ENCODE peak calls at places on chromosomes 2 and 18, in five cellular contexts. One of them, this sample, is unnamed.

GRCh38 chr2:65639156-65639876 is 206.9 kb upstream of the SPRED2 start:
- DNase-seq in aorta: no peak
- DNase-seq in sigmoid colon: peak; percentile 67
- DNase-seq in Kasumi-1: no peak
- DNase-seq in lower lobe of right lung: no peak
- DNase-seq in this sample: no peak

GRCh38 chr18:11998182-11998581 is 16.9 kb downstream of the IMPA2 start:
- DNase-seq in lower lobe of right lung: peak; percentile 29
- DNase-seq in aorta: peak; percentile 25
- DNase-seq in Kasumi-1: no peak
- DNase-seq in sigmoid colon: peak; percentile 57
- DNase-seq in this sample: no peak

GRCh38 chr2:2667690-2668089 is 336.6 kb upstream of the MYT1L start:
- DNase-seq in sigmoid colon: peak; percentile 47
- DNase-seq in lower lobe of right lung: no peak
- DNase-seq in Kasumi-1: no peak
- DNase-seq in aorta: no peak
- DNase-seq in this sample: no peak

GRCh38 chr2:106316937-106317336 is 122.8 kb upstream of the UXS1 start:
- DNase-seq in sigmoid colon: no peak
- DNase-seq in lower lobe of right lung: no peak
- DNase-seq in aorta: no peak
- DNase-seq in Kasumi-1: no peak
- DNase-seq in this sample: peak; percentile 7

GRCh38 chr2:232485333-232485756 is 2.3 kb downstream of the ECEL1 start:
- DNase-seq in Kasumi-1: no peak
- DNase-seq in aorta: no peak
- DNase-seq in sigmoid colon: peak; percentile 40
- DNase-seq in lower lobe of right lung: peak; percentile 23
- DNase-seq in this sample: no peak

GRCh38 chr2:200199005-200199404 is 107.5 kb upstream of the SPATS2L start:
- DNase-seq in Kasumi-1: peak; percentile 42
- DNase-seq in aorta: no peak
- DNase-seq in lower lobe of right lung: no peak
- DNase-seq in sigmoid colon: no peak
- DNase-seq in this sample: no peak

GRCh38 chr2:53103661-53104060 is 663.9 kb upstream of the CHAC2 start:
- DNase-seq in Kasumi-1: no peak
- DNase-seq in sigmoid colon: no peak
- DNase-seq in aorta: no peak
- DNase-seq in lower lobe of right lung: no peak
- DNase-seq in this sample: no peak

GRCh38 chr2:65158557-65158956 is 28.7 kb upstream of the RAB1A start:
- DNase-seq in lower lobe of right lung: no peak
- DNase-seq in aorta: no peak
- DNase-seq in sigmoid colon: no peak
- DNase-seq in Kasumi-1: no peak
- DNase-seq in this sample: no peak

GRCh38 chr2:234556848-234557573 is 60.1 kb upstream of the ARL4C start:
- DNase-seq in Kasumi-1: no peak
- DNase-seq in lower lobe of right lung: no peak
- DNase-seq in aorta: no peak
- DNase-seq in sigmoid colon: no peak
- DNase-seq in this sample: no peak

GRCh38 chr2:240685771-240686371 is 3.2 kb upstream of the AQP12B start:
- DNase-seq in sigmoid colon: no peak
- DNase-seq in Kasumi-1: no peak
- DNase-seq in lower lobe of right lung: no peak
- DNase-seq in aorta: no peak
- DNase-seq in this sample: no peak

GRCh38 chr2:17713291-17713690 is 40.3 kb downstream of the SMC6 start:
- DNase-seq in sigmoid colon: no peak
- DNase-seq in Kasumi-1: no peak
- DNase-seq in aorta: no peak
- DNase-seq in lower lobe of right lung: no peak
- DNase-seq in this sample: no peak

GRCh38 chr2:99819766-99820165 is 322.6 kb downstream of the AFF3 start:
- DNase-seq in lower lobe of right lung: no peak
- DNase-seq in Kasumi-1: peak; percentile 1
- DNase-seq in aorta: no peak
- DNase-seq in sigmoid colon: no peak
- DNase-seq in this sample: no peak

GRCh38 chr2:158894078-158894477 is 74.4 kb upstream of the TANC1 start:
- DNase-seq in lower lobe of right lung: no peak
- DNase-seq in sigmoid colon: no peak
- DNase-seq in Kasumi-1: no peak
- DNase-seq in aorta: no peak
- DNase-seq in this sample: no peak

GRCh38 chr18:48749768-48750167 is 201.0 kb downstream of the SMAD7 start:
- DNase-seq in Kasumi-1: no peak
- DNase-seq in lower lobe of right lung: no peak
- DNase-seq in aorta: peak; percentile 87
- DNase-seq in sigmoid colon: peak; percentile 80
- DNase-seq in this sample: no peak

GRCh38 chr2:197710424-197711042 is 5.4 kb downstream of the MARS2 start:
- DNase-seq in sigmoid colon: no peak
- DNase-seq in lower lobe of right lung: no peak
- DNase-seq in Kasumi-1: no peak
- DNase-seq in aorta: no peak
- DNase-seq in this sample: no peak

GRCh38 chr2:145987797-145988196 is 1467.9 kb upstream of the ZEB2 start:
- DNase-seq in aorta: no peak
- DNase-seq in lower lobe of right lung: no peak
- DNase-seq in Kasumi-1: no peak
- DNase-seq in sigmoid colon: no peak
- DNase-seq in this sample: no peak

GRCh38 chr2:68766378-68766845 is 31.8 kb downstream of the ARHGAP25 start:
- DNase-seq in sigmoid colon: peak; percentile 69
- DNase-seq in Kasumi-1: peak; percentile 95
- DNase-seq in lower lobe of right lung: peak; percentile 81
- DNase-seq in aorta: peak; percentile 69
- DNase-seq in this sample: peak; percentile 40

GRCh38 chr2:39503277-39503676 is 66.2 kb upstream of the MAP4K3 start:
- DNase-seq in Kasumi-1: no peak
- DNase-seq in sigmoid colon: no peak
- DNase-seq in lower lobe of right lung: no peak
- DNase-seq in aorta: no peak
- DNase-seq in this sample: no peak

GRCh38 chr18:69000366-69000765 is 202.5 kb downstream of the CCDC102B start:
- DNase-seq in lower lobe of right lung: no peak
- DNase-seq in sigmoid colon: no peak
- DNase-seq in aorta: no peak
- DNase-seq in Kasumi-1: no peak
- DNase-seq in this sample: no peak

GRCh38 chr2:74712223-74713053 is 58.4 kb downstream of the SEMA4F start:
- DNase-seq in sigmoid colon: no peak
- DNase-seq in Kasumi-1: no peak
- DNase-seq in aorta: no peak
- DNase-seq in lower lobe of right lung: no peak
- DNase-seq in this sample: no peak

GRCh38 chr2:73258186-73258912 is 24.2 kb downstream of the CCT7 start:
- DNase-seq in lower lobe of right lung: no peak
- DNase-seq in Kasumi-1: no peak
- DNase-seq in sigmoid colon: no peak
- DNase-seq in aorta: no peak
- DNase-seq in this sample: no peak

This sample was measured in stimulated activated effector memory CD8-positive, alpha-beta T cell treated with anti-CD3 and anti-CD28 coated beads, Interleukin-12 subunit alpha, Interleukin-12 subunit beta, amount 100 ng/mL, for 72 hours.